ENCODE peak calls at places on chromosomes 4 and X, in nine cellular contexts. One of them, this sample, is unnamed.

GRCh38 chrX:135985123-135985973 is at the start of gene SLC9A6:
- DNase-seq in nucleus accumbens: peak
- DNase-seq in T1000: peak
- DNase-seq in epithelial cell of prostate: no peak
- DNase-seq in skeletal muscle cell: no peak
- DNase-seq in NCI-H774: peak
- DNase-seq in RPMI8226: peak
- DNase-seq in astrocyte: no peak
- DNase-seq in stimulated activated naive CD4-positive, alpha-beta T cell: peak
- DNase-seq in this sample: peak

GRCh38 chrX:57451426-57452020 is 140.3 kb upstream of the ZXDB start:
- DNase-seq in stimulated activated naive CD4-positive, alpha-beta T cell: no peak
- DNase-seq in NCI-H774: no peak
- DNase-seq in T1000: no peak
- DNase-seq in RPMI8226: no peak
- DNase-seq in epithelial cell of prostate: no peak
- DNase-seq in astrocyte: no peak
- DNase-seq in nucleus accumbens: no peak
- DNase-seq in skeletal muscle cell: no peak
- DNase-seq in this sample: no peak

GRCh38 chr4:83362492-83363329 is 28.1 kb upstream of the HPSE start:
- DNase-seq in T1000: no peak
- DNase-seq in astrocyte: peak
- DNase-seq in epithelial cell of prostate: no peak
- DNase-seq in stimulated activated naive CD4-positive, alpha-beta T cell: no peak
- DNase-seq in skeletal muscle cell: no peak
- DNase-seq in RPMI8226: no peak
- DNase-seq in NCI-H774: peak
- DNase-seq in nucleus accumbens: no peak
- DNase-seq in this sample: no peak

GRCh38 chr4:15414601-15415091 is 13.2 kb upstream of the C1QTNF7 start:
- DNase-seq in stimulated activated naive CD4-positive, alpha-beta T cell: no peak
- DNase-seq in nucleus accumbens: no peak
- DNase-seq in astrocyte: peak
- DNase-seq in T1000: no peak
- DNase-seq in epithelial cell of prostate: no peak
- DNase-seq in skeletal muscle cell: no peak
- DNase-seq in RPMI8226: no peak
- DNase-seq in NCI-H774: no peak
- DNase-seq in this sample: no peak

GRCh38 chr4:179200681-179201080 is 1758.4 kb upstream of the AGA start:
- DNase-seq in skeletal muscle cell: no peak
- DNase-seq in nucleus accumbens: no peak
- DNase-seq in NCI-H774: no peak
- DNase-seq in RPMI8226: no peak
- DNase-seq in stimulated activated naive CD4-positive, alpha-beta T cell: no peak
- DNase-seq in T1000: no peak
- DNase-seq in epithelial cell of prostate: no peak
- DNase-seq in astrocyte: no peak
- DNase-seq in this sample: no peak

GRCh38 chrX:137033774-137034507 is at the start of gene GPR101:
- DNase-seq in astrocyte: no peak
- DNase-seq in NCI-H774: no peak
- DNase-seq in RPMI8226: no peak
- DNase-seq in stimulated activated naive CD4-positive, alpha-beta T cell: peak
- DNase-seq in skeletal muscle cell: no peak
- DNase-seq in T1000: no peak
- DNase-seq in nucleus accumbens: no peak
- DNase-seq in epithelial cell of prostate: no peak
- DNase-seq in this sample: no peak

GRCh38 chrX:68841251-68842049 is 12.6 kb downstream of the EFNB1 start:
- DNase-seq in T1000: no peak
- DNase-seq in astrocyte: no peak
- DNase-seq in nucleus accumbens: no peak
- DNase-seq in epithelial cell of prostate: no peak
- DNase-seq in skeletal muscle cell: no peak
- DNase-seq in NCI-H774: no peak
- DNase-seq in RPMI8226: no peak
- DNase-seq in stimulated activated naive CD4-positive, alpha-beta T cell: no peak
- DNase-seq in this sample: no peak

GRCh38 chrX:129808163-129808828 is 28.5 kb downstream of the SASH3 start:
- DNase-seq in T1000: no peak
- DNase-seq in astrocyte: no peak
- DNase-seq in stimulated activated naive CD4-positive, alpha-beta T cell: no peak
- DNase-seq in NCI-H774: no peak
- DNase-seq in RPMI8226: no peak
- DNase-seq in nucleus accumbens: no peak
- DNase-seq in epithelial cell of prostate: no peak
- DNase-seq in skeletal muscle cell: peak
- DNase-seq in this sample: no peak

GRCh38 chr4:10275696-10276095 is 159.1 kb upstream of the WDR1 start:
- DNase-seq in epithelial cell of prostate: no peak
- DNase-seq in NCI-H774: no peak
- DNase-seq in RPMI8226: no peak
- DNase-seq in astrocyte: no peak
- DNase-seq in skeletal muscle cell: no peak
- DNase-seq in stimulated activated naive CD4-positive, alpha-beta T cell: no peak
- DNase-seq in nucleus accumbens: no peak
- DNase-seq in T1000: no peak
- DNase-seq in this sample: no peak

GRCh38 chr4:6123116-6123515 is 77.2 kb downstream of the JAKMIP1 start:
- DNase-seq in NCI-H774: no peak
- DNase-seq in nucleus accumbens: no peak
- DNase-seq in astrocyte: no peak
- DNase-seq in RPMI8226: no peak
- DNase-seq in T1000: no peak
- DNase-seq in stimulated activated naive CD4-positive, alpha-beta T cell: no peak
- DNase-seq in epithelial cell of prostate: no peak
- DNase-seq in skeletal muscle cell: no peak
- DNase-seq in this sample: no peak

GRCh38 chrX:110992611-110993010 is 103.4 kb upstream of the PAK3 start:
- DNase-seq in epithelial cell of prostate: no peak
- DNase-seq in nucleus accumbens: no peak
- DNase-seq in astrocyte: no peak
- DNase-seq in stimulated activated naive CD4-positive, alpha-beta T cell: peak
- DNase-seq in RPMI8226: peak
- DNase-seq in NCI-H774: peak
- DNase-seq in skeletal muscle cell: no peak
- DNase-seq in T1000: no peak
- DNase-seq in this sample: no peak

GRCh38 chrX:70444326-70445196 is at the start of gene DLG3:
- DNase-seq in skeletal muscle cell: no peak
- DNase-seq in astrocyte: no peak
- DNase-seq in stimulated activated naive CD4-positive, alpha-beta T cell: no peak
- DNase-seq in RPMI8226: no peak
- DNase-seq in T1000: peak
- DNase-seq in NCI-H774: no peak
- DNase-seq in nucleus accumbens: peak
- DNase-seq in epithelial cell of prostate: no peak
- DNase-seq in this sample: no peak

GRCh38 chr4:8374851-8375649 is 65.5 kb downstream of the ACOX3 start:
- DNase-seq in nucleus accumbens: no peak
- DNase-seq in skeletal muscle cell: no peak
- DNase-seq in stimulated activated naive CD4-positive, alpha-beta T cell: no peak
- DNase-seq in NCI-H774: no peak
- DNase-seq in astrocyte: no peak
- DNase-seq in epithelial cell of prostate: no peak
- DNase-seq in T1000: no peak
- DNase-seq in RPMI8226: peak
- DNase-seq in this sample: no peak

GRCh38 chrX:129930941-129931410 is 25.0 kb downstream of the UTP14A start:
- DNase-seq in nucleus accumbens: no peak
- DNase-seq in skeletal muscle cell: no peak
- DNase-seq in astrocyte: peak
- DNase-seq in T1000: no peak
- DNase-seq in epithelial cell of prostate: no peak
- DNase-seq in NCI-H774: no peak
- DNase-seq in RPMI8226: no peak
- DNase-seq in stimulated activated naive CD4-positive, alpha-beta T cell: no peak
- DNase-seq in this sample: no peak

GRCh38 chr4:92101609-92102231 is 202.0 kb upstream of the GRID2 start:
- DNase-seq in stimulated activated naive CD4-positive, alpha-beta T cell: no peak
- DNase-seq in astrocyte: peak
- DNase-seq in epithelial cell of prostate: peak
- DNase-seq in NCI-H774: no peak
- DNase-seq in RPMI8226: no peak
- DNase-seq in T1000: no peak
- DNase-seq in skeletal muscle cell: peak
- DNase-seq in nucleus accumbens: no peak
- DNase-seq in this sample: no peak

GRCh38 chr4:3762264-3762663 is 3.9 kb upstream of the ADRA2C start:
- DNase-seq in astrocyte: no peak
- DNase-seq in stimulated activated naive CD4-positive, alpha-beta T cell: no peak
- DNase-seq in T1000: no peak
- DNase-seq in epithelial cell of prostate: no peak
- DNase-seq in skeletal muscle cell: no peak
- DNase-seq in nucleus accumbens: no peak
- DNase-seq in RPMI8226: no peak
- DNase-seq in NCI-H774: no peak
- DNase-seq in this sample: no peak

GRCh38 chrX:153769158-153769864 is 5.3 kb downstream of the PLXNB3 start:
- DNase-seq in epithelial cell of prostate: no peak
- DNase-seq in skeletal muscle cell: no peak
- DNase-seq in stimulated activated naive CD4-positive, alpha-beta T cell: no peak
- DNase-seq in NCI-H774: no peak
- DNase-seq in T1000: no peak
- DNase-seq in RPMI8226: no peak
- DNase-seq in astrocyte: no peak
- DNase-seq in nucleus accumbens: no peak
- DNase-seq in this sample: no peak

GRCh38 chr4:87011340-87012034 is 76.7 kb downstream of the AFF1 start:
- DNase-seq in RPMI8226: no peak
- DNase-seq in stimulated activated naive CD4-positive, alpha-beta T cell: no peak
- DNase-seq in nucleus accumbens: no peak
- DNase-seq in epithelial cell of prostate: peak
- DNase-seq in NCI-H774: no peak
- DNase-seq in T1000: no peak
- DNase-seq in skeletal muscle cell: peak
- DNase-seq in astrocyte: peak
- DNase-seq in this sample: no peak

This sample was measured in cortex of kidney.